ENCODE peak calls at places on chromosomes 7 and 10, in seven cellular contexts. T, I, N, P, U, C and Z are unnamed samples.
A peak's percentile ranks its signal among the peaks of the same experiment; 100 is the strongest.

GRCh38 chr10:102540023-102540422 is 36.3 kb downstream of the SUFU start:
- DNase-seq in U (peak; percentile 10), T (no peak), I (peak; percentile 11), C (peak; percentile 32), P (no peak), N (no peak), Z (no peak)

GRCh38 chr7:17099083-17099973 is 199.1 kb upstream of the AHR start:
- DNase-seq in C (peak; percentile 50), U (no peak), I (peak; percentile 96), N (no peak), T (no peak), P (no peak), Z (no peak)

GRCh38 chr10:5551531-5552375 is 27.0 kb downstream of the CALML3 start:
- DNase-seq in N (no peak), U (no peak), C (no peak), I (peak; percentile 84), P (no peak), T (no peak), Z (no peak)

GRCh38 chr7:21844742-21845141 is 101.0 kb downstream of the CDCA7L start:
- DNase-seq in C (no peak), P (no peak), T (no peak), U (no peak), N (no peak), I (no peak), Z (no peak)

GRCh38 chr10:24349379-24350110 is 140.6 kb downstream of the KIAA1217 start:
- DNase-seq in P (no peak), U (no peak), I (peak; percentile 87), T (no peak), C (no peak), N (no peak), Z (no peak)

GRCh38 chr10:46028584-46029570 is 1.5 kb downstream of the NCOA4 start:
- DNase-seq in N (no peak), I (peak; percentile 74), P (peak; percentile 18), C (peak; percentile 66), U (peak; percentile 76), T (no peak), Z (no peak)

GRCh38 chr10:14532473-14533251 is 201.9 kb upstream of the FRMD4A start:
- DNase-seq in C (peak; percentile 60), P (no peak), N (no peak), I (peak; percentile 73), T (no peak), U (no peak), Z (no peak)

GRCh38 chr10:61793760-61794713 is 107.5 kb upstream of the ARID5B start:
- DNase-seq in I (peak; percentile 72), T (no peak), N (peak; percentile 46), U (peak; percentile 70), C (no peak), P (no peak), Z (peak; percentile 17)

GRCh38 chr10:60803433-60803832 is 25.2 kb downstream of the CDK1 start:
- DNase-seq in U (no peak), T (no peak), C (no peak), N (no peak), P (no peak), I (no peak), Z (no peak)

GRCh38 chr7:128444242-128444641 is 11.4 kb upstream of the HILPDA start:
- DNase-seq in T (no peak), I (no peak), C (no peak), N (no peak), P (no peak), U (no peak), Z (no peak)

GRCh38 chr10:102120987-102121738 is 995 bp upstream of the LDB1 start:
- DNase-seq in N (no peak), I (no peak), P (peak; percentile 47), U (no peak), C (no peak), T (peak; percentile 51), Z (no peak)

GRCh38 chr10:117694251-117694650 is 151.7 kb downstream of the EMX2 start:
- DNase-seq in I (no peak), N (no peak), C (no peak), T (no peak), U (no peak), P (no peak), Z (no peak)

GRCh38 chr10:55183993-55184392 is 383.0 kb upstream of the PCDH15 start:
- DNase-seq in N (no peak), U (no peak), C (no peak), I (peak; percentile 38), T (no peak), P (no peak), Z (no peak)

GRCh38 chr10:133109736-133110532 is 22.2 kb downstream of the ADGRA1 start:
- DNase-seq in C (no peak), U (peak; percentile 35), T (no peak), P (no peak), I (peak; percentile 72), N (no peak), Z (no peak)

GRCh38 chr10:10758306-10758705 is 259.4 kb upstream of the CELF2 start:
- DNase-seq in P (no peak), C (no peak), N (no peak), U (no peak), I (no peak), T (no peak), Z (no peak)

GRCh38 chr7:47506716-47507354 is 75.1 kb downstream of the TNS3 start:
- DNase-seq in U (no peak), T (no peak), P (no peak), N (no peak), C (no peak), I (no peak), Z (no peak)

GRCh38 chr7:141354251-141354650 is 197.0 kb upstream of the AGK start:
- DNase-seq in P (no peak), C (no peak), I (peak; percentile 10), T (no peak), U (peak; percentile 66), N (no peak), Z (no peak)

GRCh38 chr10:125152646-125153368 is 7.6 kb downstream of the CTBP2 start:
- DNase-seq in C (no peak), P (no peak), N (no peak), T (no peak), U (peak; percentile 65), I (no peak), Z (no peak)

GRCh38 chr7:142535123-142535779 is 214.0 kb upstream of the PRSS1 start:
- DNase-seq in P (peak; percentile 60), T (peak; percentile 65), U (peak; percentile 86), C (peak; percentile 68), I (peak; percentile 94), N (peak; percentile 42), Z (peak; percentile 19)

GRCh38 chr10:93454146-93454545 is 28.0 kb downstream of the MYOF start:
- DNase-seq in U (no peak), C (no peak), I (no peak), P (no peak), T (no peak), N (no peak), Z (no peak)

GRCh38 chr7:138773817-138774216 is 24.0 kb upstream of the TMEM213 start:
- DNase-seq in T (no peak), P (no peak), C (no peak), U (no peak), I (no peak), N (no peak), Z (no peak)

GRCh38 chr10:124465003-124465776 is 3.6 kb downstream of the LHPP start:
- DNase-seq in T (no peak), C (no peak), P (no peak), U (no peak), N (no peak), I (no peak), Z (no peak)

GRCh38 chr10:123945506-123945905 is 53.9 kb upstream of the CPXM2 start:
- DNase-seq in C (no peak), I (peak; percentile 47), T (no peak), P (no peak), N (peak; percentile 53), U (no peak), Z (no peak)

GRCh38 chr7:157875230-157876179 is 538.7 kb downstream of the DNAJB6 start:
- DNase-seq in P (no peak), U (no peak), T (peak; percentile 62), C (peak; percentile 43), I (peak; percentile 38), N (no peak), Z (peak; percentile 35)
- TF ChIP-seq CTCF in P (peak; percentile 55), U (no peak), T (peak; percentile 78), C (peak; percentile 53), I (peak; percentile 79), N (no peak), Z (no peak)

GRCh38 chr7:101308245-101309085 is 13.1 kb downstream of the IFT22 start:
- DNase-seq in U (peak; percentile 20), P (no peak), I (peak; percentile 85), N (no peak), T (peak; percentile 49), C (peak; percentile 81), Z (peak; percentile 48)
- TF ChIP-seq CTCF in U (no peak), P (no peak), I (no peak), N (peak; percentile 6), T (peak; percentile 37), C (no peak), Z (no peak)

GRCh38 chr10:16547973-16548372 is 26.3 kb upstream of the C1QL3 start:
- DNase-seq in C (no peak), N (no peak), U (no peak), T (no peak), P (no peak), I (no peak), Z (no peak)

DNA sequence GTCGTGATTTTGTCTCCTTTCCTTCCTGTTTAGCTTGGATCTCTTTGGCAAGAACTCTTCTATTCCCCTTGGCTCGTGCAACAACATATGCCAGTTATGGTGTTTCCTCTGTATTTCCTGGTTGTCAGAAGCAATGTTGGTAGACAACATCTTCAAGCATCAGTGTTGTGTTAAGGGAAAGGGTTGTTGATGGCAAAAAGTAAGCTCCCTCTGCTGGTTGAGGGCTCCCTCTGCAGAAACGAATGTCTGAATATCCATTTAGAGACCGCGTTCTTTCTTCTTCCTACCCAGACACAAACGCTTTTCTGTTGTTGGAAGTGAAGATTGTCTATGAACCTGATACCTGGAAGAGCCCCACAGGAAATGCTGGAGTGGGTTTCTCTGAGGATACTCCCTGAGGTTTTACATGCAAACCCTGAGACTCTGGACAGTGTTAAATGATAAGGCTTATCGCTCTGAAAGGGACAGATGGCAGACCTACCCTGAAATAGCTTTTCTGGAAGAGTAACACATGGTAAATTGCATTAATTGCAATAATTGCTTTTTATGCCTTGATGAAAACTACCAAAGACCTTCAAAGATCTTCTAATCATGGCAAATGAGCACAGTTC is 23.6 kb upstream of the C1QL3 start:
- DNase-seq in U (peak; percentile 43), C (peak; percentile 54), P (no peak), N (no peak), T (no peak), I (peak; percentile 30), Z (no peak)
- TF ChIP-seq CTCF in U (peak; percentile 63), C (peak; percentile 68), P (peak; percentile 29), N (peak; percentile 78), T (peak; percentile 75), I (peak; percentile 58), Z (peak; percentile 53)

DNA sequence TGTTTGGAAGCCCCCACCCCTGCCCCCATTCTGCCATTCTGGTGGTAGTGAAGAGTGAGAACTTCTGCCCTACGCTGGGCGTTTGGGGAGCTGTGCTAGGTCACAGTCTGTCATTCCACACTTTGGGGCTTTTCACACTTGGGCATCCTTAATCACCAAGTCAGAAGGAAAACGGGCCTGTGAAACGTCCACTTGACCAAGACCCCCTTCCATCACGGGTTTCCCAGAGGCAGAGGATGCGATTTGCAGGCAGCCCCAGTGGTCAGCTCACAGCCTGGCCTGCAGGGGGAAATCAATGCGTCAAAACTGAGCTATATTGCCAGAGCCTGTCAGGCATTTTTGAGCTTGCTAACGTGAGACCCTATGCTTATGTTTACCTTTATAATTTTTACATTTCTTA is 663.3 kb upstream of the MGMT start:
- DNase-seq in T (no peak), I (no peak), C (no peak), N (no peak), P (no peak), U (no peak), Z (no peak)
- TF ChIP-seq CTCF in T (no peak), I (no peak), C (no peak), N (no peak), P (no peak), U (no peak), Z (no peak)